ENCODE peak calls at places on chromosomes 16 and 17, in eight cellular contexts. S, R, N, M, Q, F, J and D are unnamed samples.
A peak's percentile ranks its signal among the peaks of the same experiment; 100 is the strongest.

GRCh38 chr16:21161211-21161610 is 2.7 kb downstream of the LDAF1 start:
- DNase-seq in R (no peak), J (no peak), S (peak; percentile 12), M (no peak), Q (no peak), F (no peak), N (no peak), D (no peak)

GRCh38 chr16:25613931-25614330 is 77.8 kb upstream of the HS3ST4 start:
- DNase-seq in N (no peak), F (no peak), Q (no peak), R (no peak), M (no peak), J (no peak), S (no peak), D (no peak)

GRCh38 chr16:57645691-57646387 is 17.4 kb downstream of the ADGRG1 start:
- DNase-seq in F (no peak), M (no peak), J (no peak), R (no peak), S (peak; percentile 91), N (no peak), Q (no peak), D (peak; percentile 98)

GRCh38 chr16:13322357-13322756 is 421.0 kb downstream of the SHISA9 start:
- DNase-seq in F (no peak), N (no peak), R (no peak), Q (no peak), J (no peak), M (no peak), S (no peak), D (no peak)

GRCh38 chr17:81164464-81165245 is 652 bp upstream of the PVALEF start:
- DNase-seq in F (no peak), S (no peak), R (no peak), Q (no peak), J (no peak), N (no peak), M (no peak), D (no peak)

GRCh38 chr16:27618140-27618539 is 68.2 kb downstream of the KATNIP start:
- DNase-seq in F (no peak), S (no peak), R (no peak), M (no peak), J (no peak), Q (no peak), N (no peak), D (no peak)

GRCh38 chr17:60390881-60391418 is 983 bp downstream of the USP32 start:
- DNase-seq in J (no peak), M (no peak), N (peak; percentile 25), R (peak; percentile 17), Q (no peak), F (no peak), S (peak; percentile 68), D (peak; percentile 66)

GRCh38 chr16:87802670-87803069 is 36.9 kb upstream of the KLHDC4 start:
- DNase-seq in J (no peak), N (no peak), F (no peak), M (no peak), Q (no peak), R (no peak), S (no peak), D (peak; percentile 58)

GRCh38 chr16:23587726-23588125 is 8.4 kb downstream of the NDUFAB1 start:
- DNase-seq in F (no peak), J (no peak), Q (no peak), M (no peak), R (peak; percentile 17), N (no peak), S (peak; percentile 85), D (peak; percentile 92)

GRCh38 chr17:51402881-51403280 is 142.5 kb downstream of the UTP18 start:
- DNase-seq in R (no peak), M (no peak), Q (no peak), S (no peak), N (no peak), J (no peak), F (no peak), D (no peak)

GRCh38 chr16:89315791-89316581 is 98.5 kb downstream of the ZNF778 start:
- DNase-seq in J (peak; percentile 38), M (peak; percentile 68), S (peak; percentile 86), F (no peak), N (no peak), Q (no peak), R (no peak), D (peak; percentile 98)

GRCh38 chr16:30122621-30123160 is 329 bp downstream of the MAPK3 start:
- DNase-seq in F (no peak), S (peak; percentile 40), J (no peak), N (no peak), M (peak; percentile 1), R (no peak), Q (no peak), D (no peak)

GRCh38 chr16:30948087-30948955 is 547 bp upstream of the ORAI3 start:
- DNase-seq in F (peak; percentile 91), R (peak; percentile 97), S (peak; percentile 98), Q (peak; percentile 0), M (no peak), N (peak; percentile 98), J (no peak), D (peak; percentile 99)

GRCh38 chr17:27976331-27976730 is 66.1 kb upstream of the NLK start:
- DNase-seq in F (no peak), N (no peak), M (no peak), J (no peak), S (no peak), Q (no peak), R (no peak), D (no peak)

GRCh38 chr16:70490261-70490660 is 33.1 kb downstream of the COG4 start:
- DNase-seq in J (no peak), Q (no peak), N (no peak), M (no peak), F (no peak), S (no peak), R (no peak), D (no peak)

GRCh38 chr17:11559601-11560000 is 38.7 kb upstream of the DNAH9 start:
- DNase-seq in J (no peak), S (no peak), N (no peak), Q (no peak), M (no peak), F (no peak), R (no peak), D (no peak)

GRCh38 chr17:67078292-67078691 is 33.9 kb downstream of the CACNG1 start:
- DNase-seq in J (no peak), S (no peak), R (no peak), F (no peak), N (no peak), Q (no peak), M (no peak), D (no peak)

GRCh38 chr16:29231231-29231630 is 175.3 kb downstream of the NPIPB11 start:
- DNase-seq in N (peak; percentile 4), J (no peak), S (peak; percentile 62), M (no peak), Q (no peak), F (no peak), R (no peak), D (peak; percentile 70)

GRCh38 chr16:54282202-54282922 is 4.2 kb downstream of the IRX3 start:
- DNase-seq in R (no peak), F (peak; percentile 54), S (no peak), J (no peak), Q (no peak), N (no peak), M (no peak), D (peak; percentile 90)

GRCh38 chr17:69711504-69711903 is 297.0 kb downstream of the MAP2K6 start:
- DNase-seq in M (no peak), F (no peak), J (no peak), R (no peak), Q (no peak), S (no peak), N (no peak), D (peak; percentile 1)

GRCh38 chr17:4199818-4200402 is 56.9 kb downstream of the CYB5D2 start:
- DNase-seq in R (no peak), Q (no peak), F (no peak), M (no peak), J (no peak), N (no peak), S (peak; percentile 72), D (peak; percentile 88)

GRCh38 chr17:65222216-65222738 is 85.1 kb downstream of the RGS9 start:
- DNase-seq in S (peak; percentile 74), J (no peak), F (no peak), Q (no peak), M (no peak), N (no peak), R (no peak), D (no peak)

GRCh38 chr17:45408611-45409421 is 23.9 kb downstream of the ARHGAP27 start:
- DNase-seq in J (no peak), F (no peak), N (no peak), R (no peak), M (no peak), S (no peak), Q (no peak), D (peak; percentile 79)

GRCh38 chr17:13864551-13864950 is 204.8 kb upstream of the COX10 start:
- DNase-seq in S (peak; percentile 83), N (no peak), R (peak; percentile 29), Q (no peak), J (no peak), M (no peak), F (no peak), D (no peak)